ENCODE peak calls at places on chromosomes 16 and 17, in four cellular contexts. D is HepG2, I is K562, Y is GM12878. Q is an unnamed sample.

GRCh38 chr16:49474741-49475140 is 101.1 kb downstream of the C16orf78 start:
- DNase-seq in Y (no peak), I (no peak), D (no peak), Q (peak)

GRCh38 chr16:55912022-55912421 is 36.8 kb upstream of the CES5A start:
- DNase-seq in Y (no peak), I (no peak), D (no peak), Q (no peak)

GRCh38 chr16:54066451-54067056 is 220.0 kb downstream of the IRX3 start:
- DNase-seq in D (peak), I (no peak), Y (no peak), Q (no peak)

GRCh38 chr17:7295230-7296180 is 1.1 kb upstream of the YBX2 start:
- DNase-seq in I (no peak), Y (no peak), D (no peak), Q (no peak)

GRCh38 chr17:11871773-11872172 is 125.5 kb downstream of the ZNF18 start:
- DNase-seq in D (no peak), Y (no peak), I (peak), Q (no peak)

GRCh38 chr16:27449434-27450188 is 47.6 kb downstream of the IL21R start:
- DNase-seq in Y (no peak), I (no peak), D (no peak), Q (no peak)

GRCh38 chr16:83145297-83145696 is 518.5 kb downstream of the CDH13 start:
- DNase-seq in Y (no peak), D (no peak), I (no peak), Q (no peak)

GRCh38 chr17:83073389-83074063 is 5.9 kb upstream of the METRNL start:
- DNase-seq in D (no peak), I (peak), Y (no peak), Q (no peak)

GRCh38 chr16:24784121-24784520 is 54.7 kb downstream of the TNRC6A start:
- DNase-seq in D (no peak), Y (no peak), I (no peak), Q (no peak)

GRCh38 chr17:22233382-22233781 is 541.1 kb downstream of the KCNJ18 start:
- DNase-seq in D (no peak), I (no peak), Y (no peak), Q (no peak)

GRCh38 chr17:16293918-16294317 is 59.4 kb downstream of the CENPV start:
- DNase-seq in D (no peak), I (no peak), Y (no peak), Q (no peak)

GRCh38 chr16:89072216-89073130 is 21.2 kb upstream of the ACSF3 start:
- DNase-seq in I (no peak), D (no peak), Y (no peak), Q (no peak)

GRCh38 chr16:14309906-14310305 is 238.8 kb downstream of the MRTFB start:
- DNase-seq in I (no peak), D (no peak), Y (no peak), Q (no peak)

GRCh38 chr16:66161942-66162341 is 204.5 kb upstream of the CDH5 start:
- DNase-seq in D (no peak), Y (no peak), I (no peak), Q (no peak)

GRCh38 chr16:88566158-88566557 is 4.0 kb upstream of the ZC3H18 start:
- DNase-seq in D (no peak), Y (no peak), I (no peak), Q (no peak)

GRCh38 chr17:81665205-81666091 is 957 bp downstream of the OXLD1 start:
- DNase-seq in I (peak), Y (no peak), D (peak), Q (no peak)

GRCh38 chr16:46961373-46962353 is 11.8 kb downstream of the DNAJA2 start:
- DNase-seq in Y (no peak), D (no peak), I (no peak), Q (no peak)

GRCh38 chr17:68315930-68316329 is 24.6 kb downstream of the ARSG start:
- DNase-seq in Y (no peak), I (no peak), D (no peak), Q (no peak)

GRCh38 chr17:39222151-39222550 is 3.6 kb downstream of the STAC2 start:
- DNase-seq in D (no peak), Y (no peak), I (no peak), Q (no peak)

GRCh38 chr17:39224778-39225307 is 902 bp downstream of the STAC2 start:
- DNase-seq in Y (no peak), I (no peak), D (no peak), Q (no peak)

GRCh38 chr17:39223907-39224777 is 1.6 kb downstream of the STAC2 start:
- DNase-seq in D (no peak), I (no peak), Y (no peak), Q (no peak)

GRCh38 chr17:39221572-39221971 is 4.2 kb downstream of the STAC2 start:
- DNase-seq in D (no peak), Y (no peak), I (no peak), Q (no peak)

GRCh38 chr17:39222866-39223834 is 2.6 kb downstream of the STAC2 start:
- DNase-seq in D (no peak), Y (no peak), I (no peak), Q (no peak)
- TF ChIP-seq ATF3 in D (no peak), Y (no peak), I (no peak), Q (no peak)

GRCh38 chr17:77375917-77376651 is 235.3 kb downstream of the SEC14L1 start:
- DNase-seq in Y (no peak), D (no peak), I (no peak), Q (no peak)
- TF ChIP-seq ESRRA in Y (no peak), D (no peak), I (no peak), Q (no peak)

GRCh38 chr17:65022751-65023421 is 33.7 kb downstream of the GNA13 start:
- DNase-seq in I (no peak), Y (peak), D (peak), Q (no peak)
- TF ChIP-seq ATF3 in I (no peak), Y (no peak), D (no peak), Q (no peak)

DNA sequence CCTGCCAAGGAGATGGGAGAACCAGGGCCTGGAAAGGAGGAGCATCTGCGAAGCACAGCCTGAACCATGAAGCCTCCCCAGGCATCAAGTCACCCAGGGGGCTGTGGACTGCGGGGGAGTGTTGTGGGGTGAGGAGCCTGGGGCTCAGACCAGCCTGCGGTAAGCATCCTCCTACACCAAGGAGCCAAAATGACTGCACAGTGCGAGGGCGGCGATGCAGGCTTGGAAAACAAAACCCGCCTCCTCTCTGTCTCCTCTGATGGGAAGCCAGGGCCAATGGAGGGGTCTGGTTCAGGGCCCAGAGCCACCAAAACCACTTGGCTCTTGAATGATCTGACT is 18.1 kb upstream of the MAF start:
- DNase-seq in I (no peak), Y (no peak), D (no peak), Q (no peak)
- TF ChIP-seq ESRRA in I (no peak), Y (no peak), D (no peak), Q (no peak)

DNA sequence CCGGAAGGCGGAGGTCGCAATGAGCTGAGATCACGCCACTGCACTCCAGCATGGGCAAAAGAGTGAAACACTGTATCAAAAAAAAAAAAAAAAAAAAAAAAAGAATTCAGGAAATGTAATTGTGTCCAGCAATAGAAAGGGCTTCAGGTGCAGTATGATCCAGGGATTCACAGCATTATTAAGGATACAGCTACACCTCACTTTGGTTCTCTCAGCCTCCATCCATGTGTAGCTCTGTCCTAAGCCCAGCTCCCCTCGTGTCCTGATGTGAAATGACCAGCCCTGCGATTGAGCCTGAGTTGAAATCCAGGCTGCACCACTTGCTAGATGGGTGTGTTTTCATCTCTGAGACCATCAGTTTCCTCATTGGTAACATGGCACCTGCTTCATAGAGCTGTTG is 3.0 kb downstream of the SLC5A10 start:
- DNase-seq in I (no peak), D (no peak), Y (no peak), Q (no peak)
- TF ChIP-seq ATF3 in I (no peak), D (no peak), Y (no peak), Q (no peak)

GRCh38 chr17:40100419-40100668 is at the start of gene NR1D1:
- DNase-seq in Y (no peak), I (no peak), D (no peak), Q (no peak)
- TF ChIP-seq ESRRA in Y (no peak), I (no peak), D (no peak), Q (no peak)

DNA sequence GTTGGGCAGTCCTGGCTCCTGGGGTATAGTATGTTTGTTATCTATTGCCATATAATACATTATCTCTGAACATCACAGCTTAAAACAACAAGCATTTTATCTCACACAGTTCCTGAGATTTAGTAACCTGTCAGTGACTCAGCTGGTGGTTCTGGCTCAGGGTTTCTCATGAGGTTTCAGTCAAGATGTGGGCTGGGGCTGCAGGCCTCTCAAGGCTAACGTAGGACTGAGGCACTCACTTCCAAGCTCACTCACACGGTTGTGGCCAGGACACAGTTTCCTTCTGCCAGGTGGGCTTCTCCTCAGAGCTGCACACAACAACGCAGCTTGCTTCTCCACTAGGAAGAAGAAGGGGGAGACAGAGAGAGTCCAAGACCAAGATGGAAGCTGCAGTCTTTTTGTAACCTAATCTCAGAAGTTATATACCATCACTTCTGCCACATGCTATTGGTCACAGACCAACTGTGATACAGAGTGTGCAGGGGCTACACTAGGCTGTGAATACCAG is 10.3 kb upstream of the MED13 start:
- DNase-seq in D (no peak), Y (no peak), I (no peak), Q (no peak)
- TF ChIP-seq ATF3 in D (no peak), Y (no peak), I (no peak), Q (no peak)

GRCh38 chr17:15287533-15288267 is 22.6 kb upstream of the PMP22 start:
- DNase-seq in I (no peak), Y (no peak), D (no peak), Q (no peak)
- TF ChIP-seq ESRRA in I (no peak), Y (no peak), D (no peak), Q (no peak)

Q was measured in WTC11.